ENCODE peak calls at places on chromosomes 12 and 14, in eight cellular contexts. E is NCI-H2171; B is hypothalamus; L is NCI-H524 treated with DMSO at 0.1 percent for 48 hours; Z is epithelial cell of esophagus; T is uterus; S is stimulated activated CD4-positive, alpha-beta T cell treated with anti-CD3 and anti-CD28 coated beads, Interleukin-4, amount 100 ng/mL, for 1 hour; R is EH. W is an unnamed sample.

GRCh38 chr14:100659345-100660001 is 67.2 kb upstream of the DLK1 start:
- DNase-seq in L (no peak), T (no peak), R (no peak), Z (no peak), S (no peak), B (no peak), E (no peak), W (no peak)

GRCh38 chr12:128920468-128920867 is 67.2 kb downstream of the GLT1D1 start:
- DNase-seq in Z (peak), R (no peak), S (no peak), B (no peak), L (no peak), E (no peak), T (peak), W (no peak)

GRCh38 chr14:90649557-90650135 is 166.6 kb downstream of the TTC7B start:
- DNase-seq in S (no peak), T (no peak), L (no peak), Z (no peak), B (no peak), E (no peak), R (no peak), W (no peak)

GRCh38 chr12:12717586-12718381 is 616 bp downstream of the CDKN1B start:
- DNase-seq in E (no peak), T (no peak), Z (no peak), B (peak), S (peak), L (no peak), R (peak), W (no peak)

GRCh38 chr12:11324426-11324825 is 14.2 kb upstream of the PRB4 start:
- DNase-seq in B (no peak), R (no peak), L (no peak), Z (no peak), S (no peak), E (no peak), T (no peak), W (no peak)

GRCh38 chr12:62438098-62438692 is 28.4 kb upstream of the MON2 start:
- DNase-seq in Z (peak), E (no peak), T (peak), L (no peak), B (peak), S (peak), R (peak), W (no peak)

GRCh38 chr12:51238037-51238509 is 553 bp upstream of the DAZAP2 start:
- DNase-seq in Z (peak), R (no peak), B (no peak), T (no peak), S (no peak), L (no peak), E (no peak), W (no peak)

GRCh38 chr12:54173066-54173726 is 15.6 kb downstream of the SMUG1 start:
- DNase-seq in E (peak), Z (peak), B (no peak), S (peak), R (peak), L (peak), T (no peak), W (no peak)

GRCh38 chr14:75369506-75369905 is 58.3 kb upstream of the JDP2 start:
- DNase-seq in L (no peak), R (no peak), T (no peak), S (no peak), Z (no peak), E (no peak), B (no peak), W (no peak)

GRCh38 chr12:46841891-46842290 is 16.1 kb upstream of the SLC38A4 start:
- DNase-seq in B (no peak), R (no peak), Z (no peak), S (no peak), T (no peak), L (no peak), E (no peak), W (no peak)

GRCh38 chr12:126908765-126909142 is 1358.2 kb upstream of the TMEM132C start:
- DNase-seq in B (no peak), L (no peak), R (no peak), S (no peak), T (no peak), Z (no peak), E (no peak), W (no peak)

GRCh38 chr12:76688001-76688400 is 75.9 kb upstream of the ZDHHC17 start:
- DNase-seq in E (no peak), Z (peak), B (no peak), S (no peak), L (no peak), R (peak), T (no peak), W (no peak)

GRCh38 chr14:99441918-99442317 is 38.7 kb downstream of the SETD3 start:
- DNase-seq in Z (no peak), S (no peak), B (no peak), T (no peak), L (no peak), R (no peak), E (no peak), W (no peak)

GRCh38 chr12:68871899-68872298 is 61.1 kb downstream of the CPM start:
- DNase-seq in R (peak), S (no peak), L (no peak), E (no peak), Z (peak), B (no peak), T (no peak), W (no peak)

GRCh38 chr14:45261209-45261608 is 8.2 kb upstream of the MIS18BP1 start:
- DNase-seq in S (no peak), B (no peak), L (no peak), E (no peak), R (peak), T (no peak), Z (no peak), W (no peak)

GRCh38 chr14:20546877-20547276 is 14.0 kb downstream of the RNASE9 start:
- DNase-seq in B (no peak), L (no peak), R (no peak), S (no peak), Z (no peak), E (no peak), T (no peak), W (no peak)

GRCh38 chr12:41967668-41968649 is 176.7 kb downstream of the GXYLT1 start:
- DNase-seq in Z (peak), B (no peak), T (no peak), S (no peak), L (peak), R (no peak), E (peak), W (no peak)

GRCh38 chr12:27754795-27755194 is 25.2 kb upstream of the KLHL42 start:
- DNase-seq in R (no peak), B (no peak), S (no peak), E (no peak), L (no peak), Z (no peak), T (no peak), W (no peak)

GRCh38 chr14:104792101-104792884 is 3.3 kb downstream of the AKT1 start:
- DNase-seq in B (no peak), S (no peak), R (no peak), T (no peak), Z (no peak), L (no peak), E (no peak), W (no peak)

GRCh38 chr14:22333408-22334274 is 255.4 kb downstream of the DAD1 start:
- DNase-seq in S (no peak), R (peak), T (peak), E (no peak), B (peak), L (no peak), Z (peak), W (no peak)

GRCh38 chr12:126233625-126234024 is 1168.4 kb downstream of the AACS start:
- DNase-seq in R (no peak), E (no peak), L (no peak), B (no peak), Z (no peak), S (no peak), T (no peak), W (no peak)

GRCh38 chr14:33879684-33880286 is 71.1 kb downstream of the EGLN3 start:
- DNase-seq in E (no peak), T (no peak), R (no peak), S (no peak), L (no peak), Z (no peak), B (no peak), W (no peak)

GRCh38 chr12:109598428-109598854 is 24.8 kb downstream of the MVK start:
- DNase-seq in T (no peak), E (no peak), L (no peak), R (no peak), B (no peak), S (no peak), Z (no peak), W (no peak)

GRCh38 chr12:19021240-19021639 is 108.3 kb upstream of the PLEKHA5 start:
- DNase-seq in E (no peak), B (no peak), L (no peak), T (no peak), R (no peak), S (no peak), Z (no peak), W (no peak)

GRCh38 chr12:44875417-44875953 is 630 bp downstream of the NELL2 start:
- DNase-seq in B (peak), T (no peak), R (no peak), L (peak), Z (no peak), E (no peak), S (peak), W (no peak)

GRCh38 chr12:1919284-1919683 is 832 bp upstream of the CACNA2D4 start:
- DNase-seq in T (no peak), Z (no peak), E (no peak), R (no peak), S (no peak), B (no peak), L (no peak), W (no peak)

GRCh38 chr14:71532349-71532748 is 399.9 kb upstream of the RGS6 start:
- DNase-seq in R (peak), S (no peak), T (no peak), L (no peak), E (no peak), B (no peak), Z (no peak), W (no peak)

GRCh38 chr12:64943686-64944085 is 119.2 kb downstream of the TBC1D30 start:
- DNase-seq in R (peak), B (no peak), E (no peak), S (no peak), T (no peak), L (no peak), Z (no peak), W (no peak)

GRCh38 chr12:93318720-93319522 is 58.8 kb upstream of the NUDT4 start:
- DNase-seq in B (no peak), S (no peak), R (peak), Z (no peak), E (no peak), L (no peak), T (no peak), W (no peak)

GRCh38 chr12:113485330-113485729 is 13.7 kb upstream of the LHX5 start:
- DNase-seq in Z (no peak), T (no peak), E (no peak), L (no peak), S (no peak), R (no peak), B (no peak), W (no peak)

GRCh38 chr14:43341921-43342320 is 1165.2 kb downstream of the FSCB start:
- DNase-seq in R (no peak), L (no peak), Z (no peak), T (no peak), B (no peak), E (no peak), S (no peak), W (no peak)

GRCh38 chr14:102490456-102490855 is 19.1 kb downstream of the ANKRD9 start:
- DNase-seq in Z (no peak), L (no peak), E (no peak), T (no peak), R (no peak), S (no peak), B (no peak), W (no peak)

GRCh38 chr14:84250863-84251262 is 1279.1 kb upstream of the FLRT2 start:
- DNase-seq in S (no peak), Z (no peak), T (no peak), L (no peak), R (no peak), B (no peak), E (no peak), W (no peak)

W was measured in esophagus squamous epithelium.